ENCODE peak calls at places on chromosomes 12 and 14, in six cellular contexts. X, G, C, W, L and O are unnamed samples.

GRCh38 chr14:104697892-104698583 is 8.6 kb downstream of the INF2 start:
- DNase-seq in X (no peak), G (no peak), C (no peak), W (no peak), L (peak), O (peak)

GRCh38 chr14:36014236-36014635 is 162.3 kb downstream of the PTCSC3 start:
- DNase-seq in X (no peak), G (no peak), C (no peak), W (no peak), L (no peak), O (no peak)

GRCh38 chr14:102164964-102165363 is 25.3 kb downstream of the WDR20 start:
- DNase-seq in X (no peak), G (no peak), C (no peak), W (no peak), L (no peak), O (no peak)

GRCh38 chr14:93023039-93023438 is 92.7 kb downstream of the ITPK1 start:
- DNase-seq in X (no peak), G (no peak), C (no peak), W (no peak), L (peak), O (no peak)

GRCh38 chr14:74929242-74929641 is 6.2 kb upstream of the RPS6KL1 start:
- DNase-seq in X (no peak), G (no peak), C (no peak), W (no peak), L (no peak), O (no peak)

GRCh38 chr12:11040162-11040561 is 9.0 kb upstream of the TAS2R31 start:
- DNase-seq in X (no peak), G (no peak), C (no peak), W (no peak), L (peak), O (no peak)

GRCh38 chr14:105532735-105533141 is 6.4 kb downstream of the TMEM121 start:
- DNase-seq in X (no peak), G (no peak), C (peak), W (no peak), L (peak), O (no peak)

GRCh38 chr12:122031342-122032216 is 9.9 kb downstream of the BCL7A start:
- DNase-seq in X (no peak), G (peak), C (peak), W (no peak), L (peak), O (no peak)

GRCh38 chr12:117080707-117081141 is 18.5 kb downstream of the TESC start:
- DNase-seq in X (no peak), G (no peak), C (peak), W (no peak), L (no peak), O (no peak)

GRCh38 chr12:115504241-115504941 is 773.1 kb downstream of the MED13L start:
- DNase-seq in X (peak), G (no peak), C (no peak), W (no peak), L (no peak), O (no peak)

GRCh38 chr14:22002860-22003284 is 329.3 kb upstream of the OR4E1 start:
- DNase-seq in X (no peak), G (peak), C (peak), W (no peak), L (no peak), O (no peak)

GRCh38 chr12:94148841-94149780 is 734 bp downstream of the PLXNC1 start:
- DNase-seq in X (peak), G (peak), C (peak), W (peak), L (peak), O (no peak)